ENCODE peak calls at places on chromosome 13, in five cellular contexts. H is stomach, O is IMR-90, C is esophagus squamous epithelium, L is ovary. N is an unnamed sample.
A peak's percentile ranks its signal among the peaks of the same experiment; 100 is the strongest.

GRCh38 chr13:46369506-46370268 is 17.4 kb downstream of the RUBCNL start:
- DNase-seq in O (peak; percentile 68), C (no peak), L (no peak), H (no peak), N (no peak)

GRCh38 chr13:33676700-33677048 is 141.3 kb upstream of the RFC3 start:
- DNase-seq in O (peak; percentile 21), C (no peak), H (peak; percentile 64), L (peak; percentile 36), N (no peak)

GRCh38 chr13:80841346-80841882 is 500.5 kb upstream of the SPRY2 start:
- DNase-seq in O (no peak), L (no peak), C (no peak), H (no peak), N (no peak)

GRCh38 chr13:43784491-43784890 is 2.3 kb downstream of the ENOX1 start:
- DNase-seq in C (no peak), O (no peak), L (no peak), H (no peak), N (no peak)

GRCh38 chr13:75372517-75372916 is 109.5 kb downstream of the TBC1D4 start:
- DNase-seq in C (no peak), H (no peak), O (peak; percentile 62), L (no peak), N (no peak)

GRCh38 chr13:70490320-70490935 is 382.2 kb upstream of the KLHL1 start:
- DNase-seq in C (no peak), O (no peak), H (no peak), L (no peak), N (no peak)

GRCh38 chr13:34817246-34817645 is 124.8 kb upstream of the NBEA start:
- DNase-seq in O (no peak), C (no peak), H (no peak), L (no peak), N (no peak)

GRCh38 chr13:114048463-114048862 is 74.6 kb upstream of the C13orf46 start:
- DNase-seq in O (no peak), H (no peak), C (no peak), L (no peak), N (no peak)

GRCh38 chr13:64928704-64929499 is 2301.2 kb downstream of the PCDH9 start:
- DNase-seq in L (no peak), C (no peak), H (no peak), O (peak; percentile 86), N (no peak)

GRCh38 chr13:20832861-20833260 is 59.1 kb upstream of the EEF1AKMT1 start:
- DNase-seq in H (no peak), C (no peak), O (no peak), L (no peak), N (no peak)

GRCh38 chr13:90049989-90050671 is 1297.4 kb upstream of the MIR17HG start:
- DNase-seq in H (no peak), O (no peak), L (no peak), C (no peak), N (no peak)

GRCh38 chr13:90047600-90047999 is 1299.9 kb upstream of the MIR17HG start:
- DNase-seq in H (no peak), C (no peak), O (no peak), L (no peak), N (no peak)
- TF ChIP-seq POLR2A in H (no peak), C (no peak), O (no peak), L (no peak), N (no peak)

GRCh38 chr13:23672616-23673015 is 102.4 kb downstream of the TNFRSF19 start:
- DNase-seq in C (no peak), H (no peak), O (peak; percentile 69), L (no peak), N (no peak)
- H3K4me1 ChIP-seq in C (no peaks in the 10 kb centered on the region), H (no peaks in the 10 kb centered on the region), O (peaks cover 36% of the 10 kb centered on the region), L (peaks cover 1% of the 10 kb centered on the region), N (no peaks in the 10 kb centered on the region)

GRCh38 chr13:48318714-48319457 is 15.3 kb downstream of the RB1 start:
- DNase-seq in H (no peak), C (no peak), L (no peak), O (no peak), N (peak; percentile 77)

GRCh38 chr13:48317511-48317981 is 14.0 kb downstream of the RB1 start:
- DNase-seq in L (no peak), C (no peak), H (no peak), O (no peak), N (no peak)

GRCh38 chr13:48315981-48316380 is 12.4 kb downstream of the RB1 start:
- DNase-seq in C (no peak), H (no peak), O (no peak), L (no peak), N (no peak)

GRCh38 chr13:48318014-48318713 is 14.6 kb downstream of the RB1 start:
- DNase-seq in C (no peak), O (no peak), L (no peak), H (no peak), N (peak; percentile 77)

DNA sequence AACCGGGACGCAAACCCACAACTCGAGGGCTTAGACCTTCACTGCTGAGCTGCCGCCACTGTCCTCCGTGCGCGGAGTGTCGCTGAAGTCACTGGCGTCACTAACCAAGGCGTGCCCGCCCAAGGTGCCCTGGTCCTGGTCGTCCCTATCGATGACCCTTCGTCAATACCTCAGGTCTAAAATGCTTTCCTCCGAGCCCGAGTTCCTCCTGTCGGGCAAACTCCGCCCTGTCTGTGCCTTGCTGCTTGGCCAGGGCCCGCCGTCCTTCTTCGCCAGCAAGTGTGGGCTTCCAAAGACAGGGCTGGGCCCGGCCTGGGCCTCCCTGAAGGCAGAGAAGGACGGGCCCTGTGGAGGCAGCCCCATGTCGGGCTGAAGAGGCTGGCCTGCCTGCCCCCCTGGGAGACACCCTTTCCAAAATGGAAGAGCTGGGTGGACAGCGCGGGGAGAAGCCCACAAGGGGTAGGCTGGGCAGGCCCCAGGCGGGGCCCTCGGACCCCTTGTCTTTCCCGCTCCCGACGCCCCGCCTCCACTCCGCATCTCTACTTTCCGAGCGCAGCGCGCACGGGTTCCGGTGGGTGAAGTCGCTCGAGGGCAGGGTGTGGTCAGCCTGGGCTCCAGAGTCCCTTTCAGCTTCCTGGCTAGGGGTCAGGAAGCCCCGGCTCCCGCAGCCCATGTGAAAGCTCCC is 13.4 kb downstream of the RB1 start:
- DNase-seq in O (no peak), L (no peak), C (no peak), H (no peak), N (peak; percentile 74)
- TF ChIP-seq POLR2A in O (no peak), L (no peak), C (no peak), H (no peak), N (no peak)

DNA sequence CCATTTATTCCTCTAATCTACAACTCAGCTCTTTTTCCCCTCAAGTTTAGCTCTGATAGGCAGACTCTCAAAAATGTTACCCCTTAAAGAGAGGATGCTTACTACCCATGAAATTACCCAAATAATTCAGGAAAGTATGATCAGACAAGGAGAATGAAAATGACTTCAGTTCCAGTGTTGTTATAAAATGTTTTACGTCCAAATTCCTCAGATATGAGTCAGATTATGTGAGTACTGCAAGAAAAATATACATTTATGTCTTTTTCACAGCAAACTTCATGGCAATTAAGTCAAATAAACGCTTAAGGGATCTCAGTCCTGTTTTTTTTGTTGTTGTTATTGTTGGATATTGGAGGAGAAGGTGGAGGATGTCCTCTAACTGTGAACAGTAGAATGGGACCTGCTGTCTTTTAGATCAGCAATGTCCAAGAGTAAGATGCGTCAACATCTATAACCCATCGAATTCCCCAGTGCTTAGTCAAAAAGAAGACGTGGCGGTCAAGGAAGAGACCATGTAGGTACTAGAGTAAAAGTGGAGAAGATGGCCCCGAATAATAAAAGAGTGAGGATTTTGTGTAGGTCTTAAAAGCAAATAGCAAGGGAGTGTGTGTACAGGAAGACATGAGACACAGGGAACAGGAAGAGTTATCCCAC is 215.4 kb upstream of the IRS2 start:
- DNase-seq in H (no peak), C (no peak), L (no peak), O (peak; percentile 90), N (no peak)
- H3K4me1 ChIP-seq in H (no peaks in the 10 kb centered on the region), C (no peaks in the 10 kb centered on the region), L (no peaks in the 10 kb centered on the region), O (peaks cover 25% of the 10 kb centered on the region), N (no peaks in the 10 kb centered on the region)

GRCh38 chr13:91349992-91350911 is 2.8 kb downstream of the MIR17HG start:
- DNase-seq in H (no peak), C (no peak), L (no peak), O (no peak), N (no peak)

GRCh38 chr13:91347212-91347995 is at the start of gene MIR17HG:
- DNase-seq in C (peak; percentile 37), O (peak; percentile 72), L (peak; percentile 88), H (peak; percentile 91), N (peak; percentile 96)

GRCh38 chr13:91347996-91348905 is 764 bp downstream of the MIR17HG start:
- DNase-seq in O (no peak), L (peak; percentile 42), C (no peak), H (peak; percentile 53), N (peak; percentile 94)

GRCh38 chr13:91346848-91347211 is 657 bp upstream of the MIR17HG start:
- DNase-seq in C (no peak), L (peak; percentile 14), O (no peak), H (no peak), N (peak; percentile 73)

GRCh38 chr13:91348906-91349435 is 1.5 kb downstream of the MIR17HG start:
- DNase-seq in C (peak; percentile 58), L (peak; percentile 91), H (peak; percentile 95), O (peak; percentile 79), N (peak; percentile 99)
- TF ChIP-seq POLR2A in C (no peak), L (peak; percentile 23), H (no peak), O (no peak), N (no peak)

GRCh38 chr13:98507060-98507797 is 69.7 kb downstream of the STK24 start:
- DNase-seq in C (no peak), O (no peak), H (peak; percentile 86), L (peak; percentile 61), N (no peak)

GRCh38 chr13:98504029-98504351 is 72.9 kb downstream of the STK24 start:
- DNase-seq in C (no peak), O (no peak), H (no peak), L (no peak), N (no peak)

GRCh38 chr13:98504371-98504963 is 72.4 kb downstream of the STK24 start:
- DNase-seq in O (no peak), C (no peak), H (no peak), L (no peak), N (no peak)

GRCh38 chr13:98508280-98509074 is 68.4 kb downstream of the STK24 start:
- DNase-seq in H (no peak), L (no peak), O (peak; percentile 79), C (no peak), N (no peak)

GRCh38 chr13:98506343-98507059 is 70.4 kb downstream of the STK24 start:
- DNase-seq in O (no peak), L (no peak), C (no peak), H (no peak), N (no peak)
- H3K4me1 ChIP-seq in O (peaks cover 42% of the 10 kb centered on the region), L (peaks cover 34% of the 10 kb centered on the region), C (peaks cover 45% of the 10 kb centered on the region), H (peaks cover 71% of the 10 kb centered on the region), N (peaks cover 100% of the 10 kb centered on the region)

DNA sequence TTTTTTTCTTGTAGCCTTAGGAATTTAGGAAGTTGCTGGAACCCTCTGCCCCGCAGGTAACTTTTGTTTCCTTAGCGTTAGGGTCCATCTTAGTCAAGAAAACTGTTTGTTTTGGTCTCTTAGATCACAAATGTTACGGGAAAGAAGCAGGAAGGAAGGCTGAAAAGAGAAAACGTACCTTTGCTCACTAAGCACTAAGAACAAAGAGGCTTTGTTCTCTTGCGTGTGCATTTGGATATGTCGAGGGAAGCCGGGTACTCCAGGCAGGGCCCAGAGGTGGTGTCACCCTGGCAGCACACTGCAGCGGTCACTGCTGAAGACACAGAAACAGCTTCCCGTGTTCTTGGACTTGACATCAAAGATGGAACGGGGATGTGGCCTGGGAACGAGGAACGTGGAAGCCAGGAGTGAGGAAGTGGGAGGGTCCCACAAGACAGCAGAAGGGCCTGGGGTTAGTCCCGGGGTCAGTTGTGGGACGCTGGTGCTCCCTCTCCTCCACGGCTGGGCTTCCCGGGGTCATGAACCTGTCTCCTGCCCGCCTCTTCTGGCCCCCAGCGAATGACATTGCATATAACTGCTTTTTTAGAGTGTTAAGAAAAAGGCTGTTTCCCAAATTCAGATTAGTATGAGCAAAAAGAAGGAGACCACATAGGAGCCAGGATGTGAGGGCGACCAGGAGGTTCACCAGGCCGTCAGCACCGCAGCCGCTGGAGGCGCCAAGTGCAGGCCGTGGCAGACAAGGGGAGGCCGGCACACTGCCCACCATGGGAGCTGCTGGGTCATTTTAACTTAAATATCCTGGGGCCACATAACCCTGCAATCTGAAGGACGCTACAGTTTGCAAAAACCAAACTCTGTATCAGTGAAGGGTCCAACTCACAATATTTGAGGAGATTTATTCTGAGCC is 31.6 kb downstream of the ATP11A start:
- DNase-seq in C (no peak), O (no peak), L (no peak), H (no peak), N (peak; percentile 58)
- TF ChIP-seq POLR2A in C (no peak), O (no peak), L (no peak), H (no peak), N (no peak)

N was measured in spleen.